ENCODE peak calls at places on chromosomes 2 and 18, in five cellular contexts. X is SW480; G is CD8-positive, alpha-beta memory T cell; A is amniotic stem cell; O is left cardiac atrium. F is an unnamed sample.

GRCh38 chr2:126661702-126662465 is 5.9 kb downstream of the GYPC start:
- DNase-seq in X (no peak), G (no peak), A (no peak), O (no peak), F (no peak)

GRCh38 chr18:22687892-22688680 is 245.0 kb upstream of the RBBP8 start:
- DNase-seq in O (no peak), G (no peak), A (no peak), X (no peak), F (no peak)

GRCh38 chr2:182506606-182507005 is 79.8 kb upstream of the PDE1A start:
- DNase-seq in G (no peak), O (no peak), X (no peak), A (no peak), F (no peak)

GRCh38 chr2:241944821-241945220 is 75.3 kb downstream of the RTP5 start:
- DNase-seq in A (no peak), O (no peak), G (no peak), X (no peak), F (no peak)

GRCh38 chr2:240983361-240983995 is 14.9 kb upstream of the SNED1 start:
- DNase-seq in X (peak; percentile 53), A (no peak), G (peak; percentile 68), O (peak; percentile 27), F (peak; percentile 38)

GRCh38 chr2:159123786-159124185 is 155.3 kb downstream of the TANC1 start:
- DNase-seq in O (no peak), X (no peak), G (no peak), A (no peak), F (no peak)

GRCh38 chr2:216366777-216367465 is 5.4 kb downstream of the MARCHF4 start:
- DNase-seq in O (no peak), G (no peak), X (no peak), A (no peak), F (no peak)

GRCh38 chr2:147910990-147911473 is 66.2 kb downstream of the ACVR2A start:
- DNase-seq in G (peak; percentile 37), A (peak; percentile 50), X (peak; percentile 55), O (no peak), F (peak; percentile 20)

GRCh38 chr18:9017170-9017899 is 85.2 kb upstream of the NDUFV2 start:
- DNase-seq in X (peak; percentile 84), G (no peak), A (peak; percentile 86), O (peak; percentile 87), F (peak; percentile 68)

GRCh38 chr2:218370410-218371063 is 11.5 kb upstream of the SLC11A1 start:
- DNase-seq in O (peak; percentile 65), G (no peak), X (no peak), A (no peak), F (peak; percentile 47)

GRCh38 chr2:164523726-164524125 is 97.6 kb downstream of the GRB14 start:
- DNase-seq in O (no peak), A (no peak), G (no peak), X (no peak), F (no peak)

GRCh38 chr18:74981476-74981875 is 227.5 kb downstream of the PTGR3 start:
- DNase-seq in X (no peak), A (no peak), O (no peak), G (no peak), F (no peak)

GRCh38 chr2:84874381-84875212 is 6.3 kb downstream of the TRABD2A start:
- DNase-seq in A (no peak), O (no peak), X (no peak), G (no peak), F (no peak)

GRCh38 chr2:49988816-49989215 is 834.5 kb upstream of the FSHR start:
- DNase-seq in A (no peak), X (no peak), O (no peak), G (no peak), F (no peak)

GRCh38 chr18:39389800-39390379 is 1824.3 kb upstream of the CELF4 start:
- DNase-seq in X (no peak), G (no peak), O (no peak), A (no peak), F (no peak)

GRCh38 chr18:37393945-37394609 is 171.5 kb downstream of the CELF4 start:
- DNase-seq in A (peak; percentile 51), O (peak; percentile 87), X (no peak), G (no peak), F (peak; percentile 78)

GRCh38 chr2:98153402-98153938 is 66.5 kb downstream of the VWA3B start:
- DNase-seq in G (no peak), A (no peak), O (no peak), X (no peak), F (no peak)

GRCh38 chr2:3292416-3292815 is 85.2 kb downstream of the EIPR1 start:
- DNase-seq in O (no peak), G (no peak), X (no peak), A (no peak), F (no peak)

GRCh38 chr2:173008786-173009185 is 66.9 kb upstream of the MAP3K20 start:
- DNase-seq in X (no peak), O (no peak), G (no peak), A (no peak), F (no peak)

GRCh38 chr2:45072064-45072861 is 63.0 kb upstream of the SIX2 start:
- DNase-seq in X (no peak), O (no peak), G (no peak), A (no peak), F (no peak)

GRCh38 chr2:168024459-168024858 is 222.9 kb downstream of the STK39 start:
- DNase-seq in X (no peak), O (no peak), A (no peak), G (no peak), F (no peak)

GRCh38 chr18:37481491-37481890 is 84.1 kb downstream of the CELF4 start:
- DNase-seq in X (peak; percentile 3), O (no peak), G (no peak), A (no peak), F (no peak)

F was measured in testis.